ENCODE peak calls at places on chromosomes 7 and 10, in seven cellular contexts. Q is coronary artery; G is AG09309; F is heart left ventricle; M is upper lobe of right lung; R is CD8-positive, alpha-beta T cell; I is GM12865. H is an unnamed sample.

GRCh38 chr10:49158399-49158798 is 24.6 kb upstream of the FAM170B start:
- DNase-seq in Q (no peak), G (no peak), F (no peak), M (no peak), R (no peak), I (no peak), H (no peak)

GRCh38 chr7:121279822-121280221 is 49.0 kb upstream of the WNT16 start:
- DNase-seq in Q (no peak), G (no peak), F (no peak), M (no peak), R (no peak), I (no peak), H (no peak)

GRCh38 chr10:43128958-43129706 is 9.1 kb upstream of the CSGALNACT2 start:
- DNase-seq in Q (no peak), G (peak), F (no peak), M (no peak), R (no peak), I (peak), H (peak)

GRCh38 chr7:131586759-131587158 is 30.3 kb upstream of the PODXL start:
- DNase-seq in Q (no peak), G (no peak), F (no peak), M (no peak), R (no peak), I (no peak), H (no peak)

GRCh38 chr10:9786576-9786975 is 1231.1 kb upstream of the CELF2 start:
- DNase-seq in Q (no peak), G (no peak), F (no peak), M (no peak), R (no peak), I (no peak), H (peak)

GRCh38 chr10:125116041-125116649 is 44.2 kb downstream of the CTBP2 start:
- DNase-seq in Q (no peak), G (no peak), F (no peak), M (peak), R (no peak), I (no peak), H (no peak)

GRCh38 chr7:138079137-138079536 is 2.9 kb downstream of the AKR1D1 start:
- DNase-seq in Q (no peak), G (no peak), F (no peak), M (no peak), R (no peak), I (peak), H (no peak)

GRCh38 chr7:19958309-19958896 is 185.0 kb upstream of the TMEM196 start:
- DNase-seq in Q (no peak), G (peak), F (no peak), M (no peak), R (no peak), I (no peak), H (peak)

GRCh38 chr7:148628011-148628410 is 37.4 kb downstream of the C7orf33 start:
- DNase-seq in Q (no peak), G (no peak), F (no peak), M (no peak), R (no peak), I (no peak), H (no peak)

GRCh38 chr10:34139559-34139958 is 675.5 kb downstream of the PARD3 start:
- DNase-seq in Q (no peak), G (no peak), F (no peak), M (no peak), R (no peak), I (no peak), H (peak)

GRCh38 chr7:107201795-107202450 is 33.1 kb downstream of the HBP1 start:
- DNase-seq in Q (no peak), G (no peak), F (peak), M (no peak), R (no peak), I (peak), H (peak)

GRCh38 chr7:72405389-72405788 is 6.7 kb downstream of the CALN1 start:
- DNase-seq in Q (no peak), G (no peak), F (no peak), M (peak), R (no peak), I (peak), H (peak)

GRCh38 chr7:139294241-139294640 is 46.9 kb upstream of the FMC1 start:
- DNase-seq in Q (no peak), G (no peak), F (no peak), M (no peak), R (no peak), I (no peak), H (no peak)

GRCh38 chr7:2821842-2822507 is 22.1 kb downstream of the GNA12 start:
- DNase-seq in Q (no peak), G (peak), F (no peak), M (no peak), R (no peak), I (peak), H (peak)

GRCh38 chr7:87853237-87853864 is 22.8 kb downstream of the SLC25A40 start:
- DNase-seq in Q (no peak), G (peak), F (no peak), M (no peak), R (no peak), I (no peak), H (peak)

GRCh38 chr7:158343526-158343925 is 244.1 kb downstream of the PTPRN2 start:
- DNase-seq in Q (no peak), G (no peak), F (no peak), M (no peak), R (no peak), I (no peak), H (no peak)

GRCh38 chr10:70564901-70565351 is 37.6 kb downstream of the PRF1 start:
- DNase-seq in Q (no peak), G (no peak), F (no peak), M (peak), R (no peak), I (peak), H (no peak)

GRCh38 chr10:3783313-3783689 is 1.7 kb downstream of the KLF6 start:
- DNase-seq in Q (peak), G (no peak), F (peak), M (no peak), R (no peak), I (peak), H (peak)

GRCh38 chr7:30659312-30659711 is 22.9 kb downstream of the CRHR2 start:
- DNase-seq in Q (no peak), G (no peak), F (no peak), M (peak), R (no peak), I (no peak), H (no peak)

GRCh38 chr10:80163741-80164341 is 31.3 kb downstream of the PLAC9 start:
- DNase-seq in Q (peak), G (no peak), F (no peak), M (no peak), R (no peak), I (no peak), H (no peak)

GRCh38 chr10:31134303-31134928 is 102.8 kb upstream of the ZNF438 start:
- DNase-seq in Q (no peak), G (no peak), F (no peak), M (no peak), R (no peak), I (peak), H (peak)

GRCh38 chr10:62492870-62493180 is 118.7 kb downstream of the ZNF365 start:
- DNase-seq in Q (no peak), G (no peak), F (no peak), M (no peak), R (no peak), I (no peak), H (no peak)

GRCh38 chr10:50809596-50809995 is 69.9 kb downstream of the ASAH2B start:
- DNase-seq in Q (no peak), G (no peak), F (no peak), M (no peak), R (no peak), I (no peak), H (peak)

GRCh38 chr7:158527902-158528502 is 59.6 kb downstream of the PTPRN2 start:
- DNase-seq in Q (no peak), G (no peak), F (no peak), M (no peak), R (no peak), I (no peak), H (no peak)

GRCh38 chr7:50812109-50812508 is 29.4 kb upstream of the GRB10 start:
- DNase-seq in Q (no peak), G (no peak), F (no peak), M (no peak), R (no peak), I (no peak), H (no peak)

GRCh38 chr7:134936893-134937520 is 49.3 kb upstream of the AGBL3 start:
- DNase-seq in Q (no peak), G (no peak), F (no peak), M (no peak), R (no peak), I (no peak), H (no peak)

GRCh38 chr7:158740013-158740656 is 35.5 kb upstream of the NCAPG2 start:
- DNase-seq in Q (no peak), G (peak), F (no peak), M (no peak), R (no peak), I (no peak), H (peak)

GRCh38 chr10:114877301-114877644 is 55.7 kb downstream of the FHIP2A start:
- DNase-seq in Q (no peak), G (no peak), F (no peak), M (no peak), R (no peak), I (no peak), H (no peak)

GRCh38 chr10:122441961-122442360 is 12.5 kb upstream of the ARMS2 start:
- DNase-seq in Q (no peak), G (no peak), F (no peak), M (no peak), R (no peak), I (no peak), H (peak)

GRCh38 chr10:114370993-114371392 is 33.3 kb downstream of the AFAP1L2 start:
- DNase-seq in Q (no peak), G (no peak), F (no peak), M (no peak), R (no peak), I (no peak), H (no peak)

GRCh38 chr10:91787810-91788209 is 10.4 kb upstream of the TNKS2 start:
- DNase-seq in Q (no peak), G (no peak), F (no peak), M (no peak), R (no peak), I (no peak), H (peak)

GRCh38 chr7:39624202-39624807 is 933 bp downstream of the RALA start:
- DNase-seq in Q (no peak), G (no peak), F (no peak), M (no peak), R (no peak), I (peak), H (peak)

GRCh38 chr10:1938317-1938716 is 201.0 kb upstream of the ADARB2 start:
- DNase-seq in Q (no peak), G (no peak), F (no peak), M (no peak), R (peak), I (no peak), H (no peak)

GRCh38 chr10:68665841-68666240 is 55.2 kb upstream of the CCAR1 start:
- DNase-seq in Q (no peak), G (peak), F (no peak), M (no peak), R (no peak), I (no peak), H (no peak)

GRCh38 chr7:11625669-11626068 is 206.3 kb downstream of the THSD7A start:
- DNase-seq in Q (no peak), G (no peak), F (peak), M (no peak), R (no peak), I (no peak), H (no peak)

GRCh38 chr7:129707910-129708490 is 96.5 kb downstream of the NRF1 start:
- DNase-seq in Q (no peak), G (no peak), F (no peak), M (no peak), R (no peak), I (no peak), H (no peak)

DNA sequence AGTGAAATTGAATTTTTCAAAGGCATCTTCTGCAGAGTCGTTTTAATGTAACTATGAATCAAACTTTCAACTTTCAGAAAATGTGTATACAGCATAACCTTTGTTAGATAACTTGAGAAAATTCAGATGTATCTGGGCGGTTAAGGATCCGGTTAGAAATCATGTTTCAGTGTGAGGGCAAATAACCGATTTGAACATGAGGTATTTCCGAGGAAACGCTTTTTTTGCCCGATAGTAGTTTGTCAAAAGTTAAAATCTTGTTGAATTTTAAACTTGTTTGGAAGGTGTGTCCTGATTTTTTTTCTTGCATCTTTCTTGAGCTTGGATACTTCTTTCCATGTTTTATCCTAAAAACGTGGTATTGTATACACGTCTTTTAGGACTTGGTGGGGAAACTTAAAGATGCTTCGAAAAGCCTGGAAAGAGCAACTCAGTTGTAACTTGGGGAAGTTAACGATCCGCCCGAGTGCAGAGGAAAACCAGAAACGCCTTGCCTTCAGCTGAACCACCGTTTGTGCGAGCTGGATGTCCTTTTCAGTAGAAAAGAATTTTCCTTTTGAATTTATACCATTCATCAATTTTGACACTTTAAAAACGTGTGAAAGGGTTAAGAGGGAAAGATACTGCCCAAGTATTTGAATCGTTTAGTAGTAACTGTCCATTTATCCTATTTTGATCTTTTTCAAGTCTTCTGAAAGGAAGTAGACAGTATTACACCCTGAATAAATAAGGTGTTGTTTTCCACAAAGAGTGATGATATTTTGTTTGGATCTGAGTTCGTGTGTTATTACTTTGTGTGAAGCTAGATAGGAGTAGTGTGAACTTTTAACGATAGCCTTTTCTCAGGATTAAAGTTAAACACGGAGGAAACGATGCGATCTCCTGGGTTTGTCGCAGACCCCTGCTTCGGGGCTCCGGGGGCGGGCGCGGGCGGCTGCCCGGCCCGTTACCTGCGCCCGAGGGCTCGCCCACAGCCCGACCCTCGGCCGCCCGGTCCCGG is 1.0 kb upstream of the BMI1 start:
- DNase-seq in Q (no peak), G (no peak), F (no peak), M (no peak), R (no peak), I (no peak), H (no peak)
- H3K4me3 ChIP-seq in Q (peak), G (peak), F (no peak), M (peak), R (peak), I (peak), H (peak)

GRCh38 chr7:69625798-69626197 is 27.5 kb downstream of the AUTS2 start:
- DNase-seq in Q (no peak), G (no peak), F (no peak), M (no peak), R (no peak), I (no peak), H (no peak)

GRCh38 chr7:69622014-69622818 is 23.9 kb downstream of the AUTS2 start:
- DNase-seq in Q (no peak), G (no peak), F (no peak), M (no peak), R (no peak), I (no peak), H (no peak)

GRCh38 chr7:69624431-69624830 is 26.2 kb downstream of the AUTS2 start:
- DNase-seq in Q (no peak), G (no peak), F (no peak), M (no peak), R (no peak), I (no peak), H (no peak)

GRCh38 chr7:69622960-69623359 is 24.7 kb downstream of the AUTS2 start:
- DNase-seq in Q (no peak), G (no peak), F (no peak), M (no peak), R (no peak), I (peak), H (no peak)

GRCh38 chr7:69624842-69625637 is 26.8 kb downstream of the AUTS2 start:
- DNase-seq in Q (no peak), G (no peak), F (no peak), M (no peak), R (no peak), I (no peak), H (no peak)
- TF ChIP-seq CTCF in Q (no peak), G (no peak), F (no peak), M (no peak), R (no peak), I (no peak), H (no peak)

GRCh38 chr10:29479081-29479917 is 155.5 kb downstream of the SVIL start:
- DNase-seq in Q (no peak), G (no peak), F (no peak), M (no peak), R (no peak), I (peak), H (peak)
- H3K4me3 ChIP-seq in Q (no peak), G (no peak), F (no peak), M (no peak), R (no peak), I (no peak), H (no peak)

GRCh38 chr10:127195571-127196226 is 692 bp downstream of the INSYN2A start:
- DNase-seq in Q (no peak), G (no peak), F (peak), M (no peak), R (no peak), I (no peak), H (peak)

GRCh38 chr10:127196227-127196954 is at the start of gene INSYN2A:
- DNase-seq in Q (no peak), G (no peak), F (peak), M (no peak), R (no peak), I (no peak), H (peak)

GRCh38 chr10:127194598-127194997 is 1.8 kb downstream of the INSYN2A start:
- DNase-seq in Q (no peak), G (no peak), F (no peak), M (no peak), R (no peak), I (no peak), H (no peak)

GRCh38 chr10:127196955-127197432 is 603 bp upstream of the INSYN2A start:
- DNase-seq in Q (no peak), G (no peak), F (no peak), M (no peak), R (no peak), I (no peak), H (no peak)

GRCh38 chr10:127195041-127195506 is 1.3 kb downstream of the INSYN2A start:
- DNase-seq in Q (no peak), G (no peak), F (no peak), M (no peak), R (no peak), I (no peak), H (peak)
- TF ChIP-seq CTCF in Q (no peak), G (no peak), F (no peak), M (no peak), R (no peak), I (no peak), H (no peak)

GRCh38 chr10:110241407-110241806 is 34.0 kb downstream of the MXI1 start:
- DNase-seq in Q (no peak), G (no peak), F (no peak), M (no peak), R (no peak), I (no peak), H (no peak)
- H3K4me3 ChIP-seq in Q (no peak), G (no peak), F (no peak), M (no peak), R (no peak), I (no peak), H (no peak)

DNA sequence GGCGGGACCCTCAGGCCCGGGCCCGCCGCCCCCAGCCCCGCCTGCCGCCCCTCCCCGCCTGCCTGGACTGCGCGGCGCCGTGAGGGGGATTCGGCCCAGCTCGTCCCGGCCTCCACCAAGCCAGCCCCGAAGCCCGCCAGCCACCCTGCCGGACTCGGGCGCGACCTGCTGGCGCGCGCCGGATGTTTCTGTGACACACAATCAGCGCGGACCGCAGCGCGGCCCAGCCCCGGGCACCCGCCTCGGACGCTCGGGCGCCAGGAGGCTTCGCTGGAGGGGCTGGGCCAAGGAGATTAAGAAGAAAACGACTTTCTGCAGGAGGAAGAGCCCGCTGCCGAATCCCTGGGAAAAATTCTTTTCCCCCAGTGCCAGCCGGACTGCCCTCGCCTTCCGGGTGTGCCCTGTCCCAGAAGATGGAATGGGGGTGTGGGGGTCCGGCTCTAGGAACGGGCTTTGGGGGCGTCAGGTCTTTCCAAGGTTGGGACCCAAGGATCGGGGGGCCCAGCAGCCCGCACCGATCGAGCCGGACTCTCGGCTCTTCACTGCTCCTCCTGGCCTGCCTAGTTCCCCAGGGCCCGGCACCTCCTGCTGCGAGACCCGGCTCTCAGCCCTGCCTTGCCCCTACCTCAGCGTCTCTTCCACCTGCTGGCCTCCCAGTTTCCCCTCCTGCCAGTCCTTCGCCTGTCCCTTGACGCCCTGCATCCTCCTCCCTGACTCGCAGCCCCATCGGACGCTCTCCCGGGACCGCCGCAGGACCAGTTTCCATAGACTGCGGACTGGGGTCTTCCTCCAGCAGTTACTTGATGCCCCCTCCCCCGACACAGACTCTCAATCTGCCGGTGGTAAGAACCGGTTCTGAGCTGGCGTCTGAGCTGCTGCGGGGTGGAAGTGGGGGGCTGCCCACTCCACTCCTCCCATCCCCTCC is 82.7 kb downstream of the PAX2 start:
- DNase-seq in Q (no peak), G (no peak), F (no peak), M (no peak), R (no peak), I (peak), H (no peak)
- TF ChIP-seq CTCF in Q (no peak), G (no peak), F (peak), M (no peak), R (no peak), I (peak), H (no peak)

GRCh38 chr10:97336942-97337719 is 2.6 kb upstream of the FRAT2 start:
- DNase-seq in Q (no peak), G (no peak), F (no peak), M (no peak), R (no peak), I (no peak), H (peak)
- H3K4me3 ChIP-seq in Q (peak), G (no peak), F (no peak), M (no peak), R (no peak), I (no peak), H (no peak)

GRCh38 chr7:44085549-44085948 is 3.2 kb upstream of the POLM start:
- DNase-seq in Q (no peak), G (no peak), F (no peak), M (no peak), R (no peak), I (no peak), H (no peak)
- TF ChIP-seq CTCF in Q (no peak), G (peak), F (no peak), M (no peak), R (no peak), I (peak), H (no peak)

GRCh38 chr7:47537716-47538640 is 43.9 kb downstream of the TNS3 start:
- DNase-seq in Q (peak), G (no peak), F (no peak), M (peak), R (no peak), I (no peak), H (no peak)
- H3K4me3 ChIP-seq in Q (peak), G (peak), F (no peak), M (peak), R (no peak), I (no peak), H (peak)

H was measured in epithelial cell of esophagus.